ENCODE peak calls at places on chromosomes 5 and 9, in nine cellular contexts. B is thoracic aorta, C is HCT116, F is tibial nerve, E is lung, D is endodermal cell, W is psoas muscle, L is IMR-90, Y is stomach. G is an unnamed sample.

GRCh38 chr5:93800988-93801811 is 59.8 kb upstream of the POU5F2 start:
- DNase-seq in B (no peak), C (peak; percentile 66), F (peak; percentile 63), E (peak; percentile 31), D (no peak), W (no peak), L (peak; percentile 64), Y (no peak), G (no peak)

GRCh38 chr5:23007226-23007625 is 154.1 kb upstream of the CDH12 start:
- DNase-seq in B (no peak), C (no peak), F (no peak), E (no peak), D (no peak), W (no peak), L (no peak), Y (no peak), G (no peak)

GRCh38 chr9:95667789-95668188 is 151.0 kb upstream of the PTCH1 start:
- DNase-seq in B (no peak), C (no peak), F (no peak), E (no peak), D (no peak), W (no peak), L (no peak), Y (no peak), G (no peak)

GRCh38 chr5:76402880-76403712 is at the start of gene IQGAP2:
- DNase-seq in B (no peak), C (peak; percentile 37), F (peak; percentile 42), E (peak; percentile 72), D (peak; percentile 90), W (peak; percentile 76), L (peak; percentile 34), Y (peak; percentile 83), G (peak; percentile 66)

GRCh38 chr5:15002791-15003190 is 131.2 kb upstream of the ANKH start:
- DNase-seq in B (no peak), C (no peak), F (no peak), E (no peak), D (no peak), W (no peak), L (no peak), Y (no peak), G (no peak)

GRCh38 chr9:114122628-114123027 is 23.5 kb upstream of the KIF12 start:
- DNase-seq in B (no peak), C (no peak), F (no peak), E (no peak), D (peak; percentile 28), W (no peak), L (no peak), Y (no peak), G (no peak)

GRCh38 chr5:127338501-127338900 is 47.9 kb downstream of the MEGF10 start:
- DNase-seq in B (no peak), C (no peak), F (no peak), E (no peak), D (no peak), W (no peak), L (no peak), Y (no peak), G (no peak)

GRCh38 chr5:109688647-109688998 is 1.1 kb upstream of the MAN2A1 start:
- DNase-seq in B (no peak), C (peak; percentile 48), F (peak; percentile 20), E (no peak), D (no peak), W (no peak), L (peak; percentile 28), Y (no peak), G (no peak)

GRCh38 chr5:180289433-180289832 is 2.5 kb downstream of the MAPK9 start:
- DNase-seq in B (no peak), C (no peak), F (no peak), E (no peak), D (no peak), W (no peak), L (no peak), Y (peak; percentile 76), G (no peak)

GRCh38 chr9:6777218-6777902 is 19.6 kb downstream of the KDM4C start:
- DNase-seq in B (no peak), C (no peak), F (no peak), E (no peak), D (peak; percentile 75), W (no peak), L (no peak), Y (no peak), G (no peak)

GRCh38 chr9:133403766-133404439 is 13.9 kb downstream of the REXO4 start:
- DNase-seq in B (no peak), C (peak; percentile 65), F (no peak), E (peak; percentile 67), D (peak; percentile 86), W (peak; percentile 71), L (no peak), Y (peak; percentile 74), G (no peak)

GRCh38 chr5:58294598-58295298 is 165.1 kb downstream of the PLK2 start:
- DNase-seq in B (no peak), C (no peak), F (no peak), E (no peak), D (no peak), W (no peak), L (peak; percentile 61), Y (no peak), G (no peak)

GRCh38 chr9:99140685-99141314 is 35.9 kb downstream of the TGFBR1 start:
- DNase-seq in B (no peak), C (peak; percentile 21), F (peak; percentile 43), E (no peak), D (peak; percentile 80), W (peak; percentile 41), L (peak; percentile 67), Y (no peak), G (no peak)

GRCh38 chr9:89461302-89461701 is 36.6 kb downstream of the SEMA4D start:
- DNase-seq in B (no peak), C (no peak), F (no peak), E (no peak), D (no peak), W (no peak), L (peak; percentile 83), Y (no peak), G (no peak)

GRCh38 chr9:95092321-95093072 is 225.0 kb downstream of the FANCC start:
- DNase-seq in B (no peak), C (peak; percentile 71), F (no peak), E (no peak), D (no peak), W (no peak), L (peak; percentile 68), Y (no peak), G (no peak)

GRCh38 chr5:96569332-96569731 is 92.8 kb upstream of the CAST start:
- DNase-seq in B (no peak), C (no peak), F (no peak), E (no peak), D (no peak), W (no peak), L (no peak), Y (no peak), G (no peak)

GRCh38 chr9:115411993-115412452 is 294.1 kb upstream of the TNC start:
- DNase-seq in B (no peak), C (no peak), F (no peak), E (no peak), D (no peak), W (no peak), L (peak; percentile 83), Y (no peak), G (no peak)

GRCh38 chr5:140345919-140346347 is 470 bp downstream of the HBEGF start:
- DNase-seq in B (no peak), C (no peak), F (no peak), E (peak; percentile 52), D (peak; percentile 90), W (peak; percentile 88), L (peak; percentile 66), Y (peak; percentile 68), G (peak; percentile 73)

DNA sequence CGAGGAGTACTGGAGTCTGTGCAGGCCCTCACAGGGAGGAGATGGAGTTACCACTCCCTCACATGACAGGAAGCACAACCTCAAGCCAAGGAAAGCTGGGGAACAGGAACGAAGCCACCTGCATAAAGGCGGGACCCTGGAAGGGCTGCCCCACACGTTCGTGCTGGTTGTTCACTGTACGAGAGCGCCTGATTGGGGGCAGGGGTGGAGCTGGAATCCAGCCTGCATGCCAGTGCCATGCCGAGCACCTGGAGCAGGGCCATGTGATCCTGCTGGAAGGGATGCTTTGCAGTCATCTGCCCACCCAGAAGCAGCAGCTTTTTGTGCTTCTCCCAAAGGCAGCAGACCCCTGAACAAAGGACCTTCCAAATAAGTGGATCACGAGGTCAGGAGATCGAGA is 11.4 kb downstream of the GRM6 start:
- DNase-seq in B (no peak), C (no peak), F (no peak), E (no peak), D (no peak), W (no peak), L (no peak), Y (no peak), G (no peak)
- H3K9me3 ChIP-seq in B (peaks cover 55% of the 10 kb centered on the region), C (peaks cover 4% of the 10 kb centered on the region), F (peaks cover 32% of the 10 kb centered on the region), E (peaks cover 79% of the 10 kb centered on the region), D (peaks cover 34% of the 10 kb centered on the region), W (peaks cover 8% of the 10 kb centered on the region), L (peaks cover 66% of the 10 kb centered on the region), Y (peaks cover 96% of the 10 kb centered on the region), G (peaks cover 98% of the 10 kb centered on the region)

DNA sequence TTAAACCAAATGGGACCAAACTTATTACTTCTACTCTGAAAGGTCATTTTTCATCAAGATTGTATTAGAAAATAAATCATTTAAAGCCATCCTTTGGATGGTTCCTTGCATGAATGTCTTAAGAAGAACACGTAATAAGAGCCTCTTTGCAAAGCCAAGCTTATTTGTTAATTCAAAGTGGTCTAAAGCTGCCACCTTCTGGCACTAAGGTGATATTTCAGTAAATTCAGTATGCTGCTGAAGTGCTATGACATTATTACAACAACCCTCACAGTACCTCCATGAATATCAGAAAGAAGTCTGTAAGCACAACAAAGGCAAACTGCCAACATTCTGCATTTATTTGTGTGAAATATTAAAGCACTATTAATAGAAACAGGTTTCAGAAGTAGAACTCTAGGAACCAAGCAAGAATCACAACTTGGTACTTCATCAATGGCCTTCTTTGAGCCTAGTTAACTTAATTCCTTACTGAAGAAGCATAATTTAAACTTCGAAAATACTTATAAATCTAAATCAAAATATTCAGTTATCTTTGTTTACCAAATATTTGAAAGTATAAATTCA is 53.1 kb upstream of the TYRP1 start:
- DNase-seq in B (no peak), C (peak; percentile 26), F (no peak), E (no peak), D (no peak), W (no peak), L (peak; percentile 43), Y (no peak), G (no peak)
- TF ChIP-seq CTCF in B (peak; percentile 43), C (peak; percentile 9), F (no peak), E (no peak), D (peak; percentile 84), W (peak; percentile 56), L (peak; percentile 52), Y (no peak), G (peak; percentile 69)

DNA sequence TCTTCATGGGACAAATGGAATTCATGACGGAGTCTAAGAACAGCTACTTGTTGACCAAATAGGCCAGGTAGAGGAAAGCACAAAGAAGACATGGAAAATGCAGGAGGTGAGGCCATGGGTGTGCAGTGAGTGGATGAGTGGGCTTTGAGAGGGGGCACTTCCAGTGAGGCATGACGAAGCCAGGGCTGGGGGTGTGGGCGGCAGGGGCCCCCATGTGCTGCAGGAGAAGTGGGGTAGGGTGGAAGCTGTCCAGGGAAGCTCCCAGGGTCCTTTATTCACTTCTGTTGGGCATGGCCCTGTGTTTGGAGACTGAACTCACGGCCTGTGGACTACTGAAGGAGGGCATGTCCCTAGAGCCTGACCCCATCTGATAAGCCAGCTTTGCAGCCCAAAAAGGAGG is 127.6 kb upstream of the SLC25A48 start:
- DNase-seq in B (no peak), C (no peak), F (no peak), E (no peak), D (no peak), W (no peak), L (no peak), Y (no peak), G (no peak)
- H3K27me3 ChIP-seq in B (no peaks in the 10 kb centered on the region), C (peaks cover 14% of the 10 kb centered on the region), F (no peaks in the 10 kb centered on the region), E (no peaks in the 10 kb centered on the region), D (no peaks in the 10 kb centered on the region), W (no peaks in the 10 kb centered on the region), L (no peaks in the 10 kb centered on the region), Y (no peaks in the 10 kb centered on the region), G (peaks cover 7% of the 10 kb centered on the region)

GRCh38 chr5:105554613-105555169 is 1992.1 kb upstream of the NUDT12 start:
- DNase-seq in B (no peak), C (no peak), F (no peak), E (no peak), D (no peak), W (no peak), L (no peak), Y (no peak), G (no peak)
- H3K9me3 ChIP-seq in B (no peaks in the 10 kb centered on the region), C (no peaks in the 10 kb centered on the region), F (no peaks in the 10 kb centered on the region), E (no peaks in the 10 kb centered on the region), D (no peaks in the 10 kb centered on the region), W (no peaks in the 10 kb centered on the region), L (no peaks in the 10 kb centered on the region), Y (no peaks in the 10 kb centered on the region), G (no peaks in the 10 kb centered on the region)